ENCODE peak calls at places on chromosomes 11 and 22, in four cellular contexts. H is fibroblast of the aortic adventitia, P is fibroblast of lung, V is iPS DF 6.9. X is an unnamed sample.
A peak's percentile ranks its signal among the peaks of the same experiment; 100 is the strongest.

GRCh38 chr11:10497371-10498021 is 42.4 kb downstream of the AMPD3 start:
- DNase-seq in V (no peak), P (no peak), H (no peak), X (no peak)

GRCh38 chr22:46864314-46865051 is 102.0 kb downstream of the TBC1D22A start:
- DNase-seq in H (no peak), P (no peak), V (no peak), X (no peak)

GRCh38 chr11:70319694-70320093 is 49.2 kb downstream of the PPFIA1 start:
- DNase-seq in P (no peak), H (peak; percentile 35), V (no peak), X (no peak)

GRCh38 chr11:33172996-33173395 is 11.7 kb upstream of the CSTF3 start:
- DNase-seq in P (no peak), V (no peak), H (peak; percentile 41), X (no peak)

GRCh38 chr11:6418199-6418957 is 516 bp downstream of the APBB1 start:
- DNase-seq in H (no peak), V (no peak), P (no peak), X (no peak)

GRCh38 chr11:118917488-118918127 is 8.1 kb downstream of the BCL9L start:
- DNase-seq in V (no peak), P (peak; percentile 74), H (peak; percentile 93), X (peak; percentile 75)

GRCh38 chr11:94782446-94782845 is 14.3 kb downstream of the AMOTL1 start:
- DNase-seq in H (peak; percentile 68), P (no peak), V (no peak), X (no peak)

GRCh38 chr22:50298266-50298637 is 9.2 kb downstream of the PLXNB2 start:
- DNase-seq in H (no peak), P (no peak), V (no peak), X (no peak)

GRCh38 chr22:37792494-37792893 is 15.2 kb upstream of the GCAT start:
- DNase-seq in P (no peak), H (no peak), V (no peak), X (no peak)

GRCh38 chr11:69640995-69641581 is at the start of gene CCND1:
- DNase-seq in H (peak; percentile 94), V (no peak), P (peak; percentile 91), X (peak; percentile 93)

GRCh38 chr11:2673250-2673610 is 26.6 kb downstream of the KCNQ1OT1 start:
- DNase-seq in P (no peak), H (no peak), V (no peak), X (no peak)

GRCh38 chr11:1118755-1119275 is 38.9 kb upstream of the MUC5AC start:
- DNase-seq in H (no peak), P (no peak), V (no peak), X (no peak)

GRCh38 chr11:103601230-103601846 is 435.1 kb upstream of the DDI1 start:
- DNase-seq in H (peak; percentile 79), V (peak; percentile 35), P (peak; percentile 47), X (peak; percentile 65)

GRCh38 chr11:56706486-56706885 is 7.6 kb downstream of the OR9G1 start:
- DNase-seq in V (no peak), H (no peak), P (no peak), X (no peak)

GRCh38 chr11:134730596-134731538 is 318.8 kb upstream of the B3GAT1 start:
- DNase-seq in P (no peak), H (no peak), V (no peak), X (no peak)

GRCh38 chr11:83219095-83219494 is 25.6 kb downstream of the ANKRD42 start:
- DNase-seq in P (no peak), H (no peak), V (peak; percentile 4), X (no peak)

GRCh38 chr11:30617762-30618161 is 31.6 kb upstream of the MPPED2 start:
- DNase-seq in V (no peak), H (no peak), P (no peak), X (no peak)

GRCh38 chr11:79926707-79927106 is 485.9 kb upstream of the TENM4 start:
- DNase-seq in P (no peak), V (no peak), H (no peak), X (no peak)

GRCh38 chr11:47593934-47594855 is at the start of gene C1QTNF4:
- DNase-seq in P (no peak), H (no peak), V (no peak), X (no peak)

GRCh38 chr11:128924618-128925017 is 18.1 kb downstream of the TP53AIP1 start:
- DNase-seq in P (no peak), H (no peak), V (no peak), X (no peak)

GRCh38 chr11:132115454-132115853 is 745.0 kb downstream of the NTM start:
- DNase-seq in V (no peak), H (peak; percentile 71), P (peak; percentile 86), X (peak; percentile 77)

DNA sequence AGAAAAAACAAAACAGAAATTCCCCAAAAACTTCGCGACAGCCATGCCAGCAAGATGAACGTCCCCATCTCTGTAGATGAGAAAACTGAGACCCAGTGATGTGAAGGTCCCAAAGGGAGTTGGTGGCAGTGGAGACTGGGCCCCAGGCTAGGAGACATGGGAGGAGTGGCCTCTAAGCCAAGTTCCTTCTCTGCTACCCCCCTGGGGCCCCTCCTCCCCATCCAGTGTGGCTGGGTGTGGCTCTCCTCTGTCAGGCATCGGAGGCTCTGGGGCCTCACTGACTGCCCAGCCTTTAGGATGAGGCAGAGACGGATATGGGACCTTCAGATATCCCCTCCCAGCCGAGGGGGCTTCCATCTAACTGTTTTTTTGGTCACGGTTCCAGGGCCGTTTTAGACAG is 9.8 kb downstream of the RELT start:
- DNase-seq in V (no peak), P (no peak), H (no peak), X (no peak)
- H3K4me3 ChIP-seq in V (no peak overlapping the region), P (no peak overlapping the region), H (no peak overlapping the region), X (no peak overlapping the region)

DNA sequence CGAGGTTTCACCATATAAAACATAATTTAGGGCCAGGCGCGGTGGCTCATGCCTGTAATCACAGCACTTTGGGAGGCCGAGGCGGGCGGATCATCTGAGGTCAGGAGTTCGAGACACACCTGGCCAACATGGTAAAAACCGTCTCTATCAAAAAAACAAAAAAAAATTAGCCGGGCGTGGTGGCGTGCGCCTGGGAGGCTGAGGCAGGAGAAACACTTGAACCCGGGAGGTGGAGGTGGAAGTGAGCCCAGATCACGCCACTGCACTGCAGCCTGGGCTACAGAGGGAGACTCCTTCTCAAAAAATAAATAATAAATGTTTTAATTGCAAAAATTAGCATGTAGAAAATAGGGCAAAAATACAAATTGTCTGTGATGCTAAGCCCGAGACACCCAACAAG is 993 bp upstream of the SFI1 start:
- DNase-seq in V (no peak), P (no peak), H (no peak), X (no peak)
- H3K4me3 ChIP-seq in V (no peak overlapping the region), P (peak overlapping the region; percentile 92), H (peak overlapping the region; percentile 74), X (peak overlapping the region; percentile 95)

DNA sequence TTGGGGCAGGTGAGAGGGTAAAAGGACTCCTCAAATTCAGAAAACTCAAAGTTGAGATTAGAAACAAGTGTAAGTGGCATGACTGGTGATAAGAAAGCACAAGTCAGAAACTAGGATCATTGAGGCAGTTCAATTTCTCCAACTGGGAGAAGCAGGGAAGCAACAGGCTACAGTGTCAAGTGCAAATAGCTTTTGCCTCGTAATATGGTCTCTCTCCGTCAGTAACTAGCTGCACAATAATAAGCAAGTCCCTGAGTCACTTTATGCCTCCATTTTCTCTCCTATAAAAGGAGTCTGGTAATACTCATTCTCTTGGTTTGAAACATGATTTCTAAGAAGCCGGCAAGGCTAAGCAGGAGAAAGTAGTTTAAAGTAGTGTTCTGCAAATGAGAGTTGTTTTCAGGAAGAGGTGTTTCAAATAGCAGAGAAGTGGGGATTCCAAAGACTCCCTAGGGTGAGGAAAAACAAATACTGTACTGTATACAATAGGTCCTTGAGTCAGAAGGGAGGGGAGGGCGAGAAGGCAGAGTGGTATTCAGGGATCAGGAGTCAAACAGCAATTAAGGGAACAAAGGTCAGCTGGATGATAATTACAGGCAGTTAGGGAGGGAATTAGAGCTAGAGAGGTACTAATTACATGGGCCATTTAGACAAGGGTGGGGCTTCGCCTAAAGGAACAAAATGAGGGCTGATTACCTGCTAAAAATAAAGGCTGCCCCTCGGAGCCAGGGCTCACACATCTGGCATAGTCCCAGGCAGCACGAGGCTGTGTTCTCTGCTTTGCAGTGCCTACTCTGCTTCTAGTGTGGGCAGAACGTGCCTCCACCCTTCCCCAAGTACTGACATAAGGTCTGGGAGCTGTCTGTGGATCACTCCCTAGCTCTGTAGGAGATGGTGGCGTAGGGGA is 96.0 kb upstream of the BDNF start:
- DNase-seq in P (no peak), H (no peak), V (no peak), X (peak; percentile 49)
- H3K4me3 ChIP-seq in P (no peak overlapping the region), H (no peak overlapping the region), V (no peak overlapping the region), X (no peak overlapping the region)

GRCh38 chr11:46541593-46542371 is 52.0 kb downstream of the AMBRA1 start:
- DNase-seq in P (no peak), V (no peak), H (no peak), X (no peak)
- H3K4me3 ChIP-seq in P (no peak overlapping the region), V (no peak overlapping the region), H (no peak overlapping the region), X (no peak overlapping the region)

X was measured in astrocyte of the spinal cord.